ENCODE peak calls at places on chromosomes 16 and 17, in seven cellular contexts. Y is PC-9; Z is midbrain; T is stimulated activated CD4-positive, alpha-beta T cell treated with anti-CD3 and anti-CD28 coated beads, Interleukin-2, amount 100 ng/mL, for 24 hours; E is ELR; W is Caki2; D is cardiac muscle cell. S is an unnamed sample.

GRCh38 chr16:29720703-29721102 is 25.1 kb downstream of the C16orf54 start:
- DNase-seq in D (no peak), Y (no peak), T (no peak), W (no peak), Z (no peak), E (no peak), S (no peak)

GRCh38 chr16:86037999-86038922 is 139.3 kb downstream of the IRF8 start:
- DNase-seq in Z (no peak), E (no peak), W (no peak), T (no peak), Y (no peak), D (no peak), S (no peak)

GRCh38 chr16:53945996-53946395 is 242.0 kb downstream of the FTO start:
- DNase-seq in W (peak; percentile 10), E (peak; percentile 61), Y (peak; percentile 43), Z (peak; percentile 16), T (no peak), D (peak; percentile 65), S (peak; percentile 66)

GRCh38 chr17:34761646-34762045 is 182.3 kb downstream of the TMEM132E start:
- DNase-seq in Z (no peak), T (no peak), E (no peak), D (no peak), Y (no peak), W (no peak), S (no peak)

GRCh38 chr17:28725166-28725659 is 820 bp downstream of the TLCD1 start:
- DNase-seq in E (peak; percentile 87), Z (no peak), W (peak; percentile 66), D (no peak), T (peak; percentile 46), Y (peak; percentile 66), S (peak; percentile 81)

GRCh38 chr17:48626470-48627241 is 498 bp upstream of the HOXB9 start:
- DNase-seq in T (peak; percentile 56), E (peak; percentile 44), Z (no peak), Y (peak; percentile 42), W (peak; percentile 64), D (no peak), S (peak; percentile 96)

GRCh38 chr16:50476486-50477260 is 71.5 kb upstream of the NKD1 start:
- DNase-seq in T (no peak), D (no peak), Z (no peak), E (no peak), Y (no peak), W (no peak), S (no peak)

GRCh38 chr16:55495616-55496289 is 13.1 kb upstream of the LPCAT2 start:
- DNase-seq in T (no peak), Z (peak; percentile 10), E (peak; percentile 46), Y (no peak), D (no peak), W (no peak), S (no peak)

GRCh38 chr16:27769561-27770222 is 219.7 kb downstream of the KATNIP start:
- DNase-seq in T (no peak), D (no peak), Z (no peak), W (peak; percentile 84), Y (no peak), E (peak; percentile 90), S (peak; percentile 99)

GRCh38 chr16:70594569-70594968 is 51.8 kb upstream of the IL34 start:
- DNase-seq in T (no peak), E (no peak), Z (no peak), Y (peak; percentile 75), W (no peak), D (no peak), S (no peak)

GRCh38 chr16:4850211-4850610 is 2.9 kb downstream of the UBN1 start:
- DNase-seq in T (no peak), E (no peak), W (no peak), D (no peak), Z (no peak), Y (no peak), S (no peak)

GRCh38 chr17:58318627-58319180 is 9.9 kb downstream of the TSPOAP1 start:
- DNase-seq in W (no peak), Y (no peak), D (no peak), Z (no peak), E (no peak), T (no peak), S (no peak)

GRCh38 chr17:40686192-40686591 is 17.4 kb downstream of the KRT24 start:
- DNase-seq in Y (no peak), W (no peak), Z (no peak), D (no peak), E (no peak), T (no peak), S (no peak)